ENCODE peak calls at places on chromosome 9, in eight cellular contexts. One of them, this sample, is unnamed.

GRCh38 chr9:134215709-134216448 is 51.5 kb upstream of the RNU6ATAC start:
- DNase-seq in ELR: peak
- DNase-seq in RWPE1: no peak
- DNase-seq in amniotic stem cell: peak
- DNase-seq in naive thymus-derived CD4-positive, alpha-beta T cell: no peak
- DNase-seq in amniotic epithelial cell: peak
- DNase-seq in HepG2: peak
- DNase-seq in activated T-helper 2 cell treated with anti-CD3 and anti-CD28 coated beads, Interferon-gamma antibody, Interleukin-2, Interleukin-4, amounts not matched to agents 10 μg/mL and 5 μg/mL and 100 μg/mL, durations not matched to agents 14 hours and 24 hours and 36 hours: no peak
- DNase-seq in this sample: peak

GRCh38 chr9:136803551-136804508 is 3.9 kb upstream of the RABL6 start:
- DNase-seq in activated T-helper 2 cell treated with anti-CD3 and anti-CD28 coated beads, Interferon-gamma antibody, Interleukin-2, Interleukin-4, amounts not matched to agents 10 μg/mL and 5 μg/mL and 100 μg/mL, durations not matched to agents 14 hours and 24 hours and 36 hours: no peak
- DNase-seq in amniotic epithelial cell: no peak
- DNase-seq in ELR: no peak
- DNase-seq in RWPE1: no peak
- DNase-seq in naive thymus-derived CD4-positive, alpha-beta T cell: no peak
- DNase-seq in amniotic stem cell: no peak
- DNase-seq in HepG2: no peak
- DNase-seq in this sample: no peak

GRCh38 chr9:97984188-97985057 is 1.3 kb downstream of the ANP32B start:
- DNase-seq in HepG2: peak
- DNase-seq in ELR: peak
- DNase-seq in RWPE1: peak
- DNase-seq in amniotic stem cell: peak
- DNase-seq in naive thymus-derived CD4-positive, alpha-beta T cell: peak
- DNase-seq in amniotic epithelial cell: peak
- DNase-seq in activated T-helper 2 cell treated with anti-CD3 and anti-CD28 coated beads, Interferon-gamma antibody, Interleukin-2, Interleukin-4, amounts not matched to agents 10 μg/mL and 5 μg/mL and 100 μg/mL, durations not matched to agents 14 hours and 24 hours and 36 hours: peak
- DNase-seq in this sample: peak

GRCh38 chr9:136482046-136482792 is 621 bp downstream of the SEC16A start:
- DNase-seq in naive thymus-derived CD4-positive, alpha-beta T cell: peak
- DNase-seq in ELR: peak
- DNase-seq in amniotic stem cell: peak
- DNase-seq in amniotic epithelial cell: peak
- DNase-seq in RWPE1: peak
- DNase-seq in activated T-helper 2 cell treated with anti-CD3 and anti-CD28 coated beads, Interferon-gamma antibody, Interleukin-2, Interleukin-4, amounts not matched to agents 10 μg/mL and 5 μg/mL and 100 μg/mL, durations not matched to agents 14 hours and 24 hours and 36 hours: no peak
- DNase-seq in HepG2: no peak
- DNase-seq in this sample: peak

GRCh38 chr9:78026416-78026815 is 5.2 kb downstream of the GNAQ start:
- DNase-seq in activated T-helper 2 cell treated with anti-CD3 and anti-CD28 coated beads, Interferon-gamma antibody, Interleukin-2, Interleukin-4, amounts not matched to agents 10 μg/mL and 5 μg/mL and 100 μg/mL, durations not matched to agents 14 hours and 24 hours and 36 hours: no peak
- DNase-seq in naive thymus-derived CD4-positive, alpha-beta T cell: no peak
- DNase-seq in ELR: peak
- DNase-seq in amniotic stem cell: no peak
- DNase-seq in RWPE1: no peak
- DNase-seq in amniotic epithelial cell: no peak
- DNase-seq in HepG2: no peak
- DNase-seq in this sample: no peak

GRCh38 chr9:117485176-117485575 is 70.3 kb upstream of the ASTN2 start:
- DNase-seq in amniotic epithelial cell: no peak
- DNase-seq in RWPE1: peak
- DNase-seq in naive thymus-derived CD4-positive, alpha-beta T cell: no peak
- DNase-seq in activated T-helper 2 cell treated with anti-CD3 and anti-CD28 coated beads, Interferon-gamma antibody, Interleukin-2, Interleukin-4, amounts not matched to agents 10 μg/mL and 5 μg/mL and 100 μg/mL, durations not matched to agents 14 hours and 24 hours and 36 hours: no peak
- DNase-seq in amniotic stem cell: no peak
- DNase-seq in ELR: peak
- DNase-seq in HepG2: no peak
- DNase-seq in this sample: no peak

GRCh38 chr9:89532478-89532877 is 34.6 kb upstream of the SEMA4D start:
- DNase-seq in activated T-helper 2 cell treated with anti-CD3 and anti-CD28 coated beads, Interferon-gamma antibody, Interleukin-2, Interleukin-4, amounts not matched to agents 10 μg/mL and 5 μg/mL and 100 μg/mL, durations not matched to agents 14 hours and 24 hours and 36 hours: no peak
- DNase-seq in RWPE1: no peak
- DNase-seq in ELR: no peak
- DNase-seq in HepG2: peak
- DNase-seq in amniotic stem cell: no peak
- DNase-seq in amniotic epithelial cell: no peak
- DNase-seq in naive thymus-derived CD4-positive, alpha-beta T cell: no peak
- DNase-seq in this sample: no peak

GRCh38 chr9:106526805-106527204 is 336.2 kb upstream of the ZNF462 start:
- DNase-seq in HepG2: no peak
- DNase-seq in amniotic epithelial cell: no peak
- DNase-seq in naive thymus-derived CD4-positive, alpha-beta T cell: no peak
- DNase-seq in ELR: no peak
- DNase-seq in activated T-helper 2 cell treated with anti-CD3 and anti-CD28 coated beads, Interferon-gamma antibody, Interleukin-2, Interleukin-4, amounts not matched to agents 10 μg/mL and 5 μg/mL and 100 μg/mL, durations not matched to agents 14 hours and 24 hours and 36 hours: no peak
- DNase-seq in amniotic stem cell: no peak
- DNase-seq in RWPE1: no peak
- DNase-seq in this sample: no peak

GRCh38 chr9:134851015-134851414 is 29.6 kb upstream of the FCN2 start:
- DNase-seq in RWPE1: no peak
- DNase-seq in naive thymus-derived CD4-positive, alpha-beta T cell: no peak
- DNase-seq in ELR: no peak
- DNase-seq in amniotic epithelial cell: no peak
- DNase-seq in amniotic stem cell: no peak
- DNase-seq in HepG2: no peak
- DNase-seq in activated T-helper 2 cell treated with anti-CD3 and anti-CD28 coated beads, Interferon-gamma antibody, Interleukin-2, Interleukin-4, amounts not matched to agents 10 μg/mL and 5 μg/mL and 100 μg/mL, durations not matched to agents 14 hours and 24 hours and 36 hours: no peak
- DNase-seq in this sample: no peak

GRCh38 chr9:16515879-16516289 is 354.6 kb downstream of the BNC2 start:
- DNase-seq in activated T-helper 2 cell treated with anti-CD3 and anti-CD28 coated beads, Interferon-gamma antibody, Interleukin-2, Interleukin-4, amounts not matched to agents 10 μg/mL and 5 μg/mL and 100 μg/mL, durations not matched to agents 14 hours and 24 hours and 36 hours: no peak
- DNase-seq in amniotic epithelial cell: peak
- DNase-seq in amniotic stem cell: no peak
- DNase-seq in RWPE1: no peak
- DNase-seq in ELR: no peak
- DNase-seq in naive thymus-derived CD4-positive, alpha-beta T cell: no peak
- DNase-seq in HepG2: no peak
- DNase-seq in this sample: peak

GRCh38 chr9:117387422-117387821 is 27.4 kb downstream of the ASTN2 start:
- DNase-seq in amniotic stem cell: no peak
- DNase-seq in activated T-helper 2 cell treated with anti-CD3 and anti-CD28 coated beads, Interferon-gamma antibody, Interleukin-2, Interleukin-4, amounts not matched to agents 10 μg/mL and 5 μg/mL and 100 μg/mL, durations not matched to agents 14 hours and 24 hours and 36 hours: no peak
- DNase-seq in ELR: no peak
- DNase-seq in amniotic epithelial cell: no peak
- DNase-seq in RWPE1: no peak
- DNase-seq in HepG2: no peak
- DNase-seq in naive thymus-derived CD4-positive, alpha-beta T cell: no peak
- DNase-seq in this sample: no peak

GRCh38 chr9:82882133-82882532 is 180.8 kb downstream of the RASEF start:
- DNase-seq in amniotic epithelial cell: no peak
- DNase-seq in RWPE1: no peak
- DNase-seq in ELR: peak
- DNase-seq in naive thymus-derived CD4-positive, alpha-beta T cell: no peak
- DNase-seq in amniotic stem cell: no peak
- DNase-seq in activated T-helper 2 cell treated with anti-CD3 and anti-CD28 coated beads, Interferon-gamma antibody, Interleukin-2, Interleukin-4, amounts not matched to agents 10 μg/mL and 5 μg/mL and 100 μg/mL, durations not matched to agents 14 hours and 24 hours and 36 hours: no peak
- DNase-seq in HepG2: no peak
- DNase-seq in this sample: no peak

GRCh38 chr9:33813712-33814641 is 3.0 kb upstream of the UBE2R2 start:
- DNase-seq in RWPE1: peak
- DNase-seq in activated T-helper 2 cell treated with anti-CD3 and anti-CD28 coated beads, Interferon-gamma antibody, Interleukin-2, Interleukin-4, amounts not matched to agents 10 μg/mL and 5 μg/mL and 100 μg/mL, durations not matched to agents 14 hours and 24 hours and 36 hours: no peak
- DNase-seq in HepG2: peak
- DNase-seq in amniotic stem cell: peak
- DNase-seq in amniotic epithelial cell: peak
- DNase-seq in ELR: peak
- DNase-seq in naive thymus-derived CD4-positive, alpha-beta T cell: peak
- DNase-seq in this sample: peak

GRCh38 chr9:4339783-4340335 is 40.0 kb upstream of the GLIS3 start:
- DNase-seq in amniotic stem cell: no peak
- DNase-seq in activated T-helper 2 cell treated with anti-CD3 and anti-CD28 coated beads, Interferon-gamma antibody, Interleukin-2, Interleukin-4, amounts not matched to agents 10 μg/mL and 5 μg/mL and 100 μg/mL, durations not matched to agents 14 hours and 24 hours and 36 hours: no peak
- DNase-seq in RWPE1: no peak
- DNase-seq in HepG2: no peak
- DNase-seq in naive thymus-derived CD4-positive, alpha-beta T cell: no peak
- DNase-seq in amniotic epithelial cell: no peak
- DNase-seq in ELR: peak
- DNase-seq in this sample: no peak

GRCh38 chr9:122370869-122371467 is at the start of gene PTGS1:
- DNase-seq in ELR: peak
- DNase-seq in RWPE1: peak
- DNase-seq in amniotic epithelial cell: no peak
- DNase-seq in HepG2: no peak
- DNase-seq in activated T-helper 2 cell treated with anti-CD3 and anti-CD28 coated beads, Interferon-gamma antibody, Interleukin-2, Interleukin-4, amounts not matched to agents 10 μg/mL and 5 μg/mL and 100 μg/mL, durations not matched to agents 14 hours and 24 hours and 36 hours: no peak
- DNase-seq in amniotic stem cell: no peak
- DNase-seq in naive thymus-derived CD4-positive, alpha-beta T cell: no peak
- DNase-seq in this sample: no peak

GRCh38 chr9:99189887-99190596 is 31.7 kb downstream of the ALG2 start:
- DNase-seq in activated T-helper 2 cell treated with anti-CD3 and anti-CD28 coated beads, Interferon-gamma antibody, Interleukin-2, Interleukin-4, amounts not matched to agents 10 μg/mL and 5 μg/mL and 100 μg/mL, durations not matched to agents 14 hours and 24 hours and 36 hours: no peak
- DNase-seq in amniotic epithelial cell: no peak
- DNase-seq in ELR: no peak
- DNase-seq in RWPE1: no peak
- DNase-seq in naive thymus-derived CD4-positive, alpha-beta T cell: no peak
- DNase-seq in amniotic stem cell: no peak
- DNase-seq in HepG2: no peak
- DNase-seq in this sample: peak

GRCh38 chr9:5626727-5627634 is 1.9 kb upstream of the RIC1 start:
- DNase-seq in amniotic stem cell: peak
- DNase-seq in RWPE1: no peak
- DNase-seq in HepG2: no peak
- DNase-seq in amniotic epithelial cell: peak
- DNase-seq in activated T-helper 2 cell treated with anti-CD3 and anti-CD28 coated beads, Interferon-gamma antibody, Interleukin-2, Interleukin-4, amounts not matched to agents 10 μg/mL and 5 μg/mL and 100 μg/mL, durations not matched to agents 14 hours and 24 hours and 36 hours: peak
- DNase-seq in naive thymus-derived CD4-positive, alpha-beta T cell: peak
- DNase-seq in ELR: peak
- DNase-seq in this sample: peak

GRCh38 chr9:91659529-91660294 is 236.1 kb upstream of the NFIL3 start:
- DNase-seq in amniotic epithelial cell: peak
- DNase-seq in activated T-helper 2 cell treated with anti-CD3 and anti-CD28 coated beads, Interferon-gamma antibody, Interleukin-2, Interleukin-4, amounts not matched to agents 10 μg/mL and 5 μg/mL and 100 μg/mL, durations not matched to agents 14 hours and 24 hours and 36 hours: no peak
- DNase-seq in RWPE1: peak
- DNase-seq in HepG2: no peak
- DNase-seq in amniotic stem cell: peak
- DNase-seq in naive thymus-derived CD4-positive, alpha-beta T cell: no peak
- DNase-seq in ELR: peak
- DNase-seq in this sample: peak

GRCh38 chr9:97852001-97852398 is 1.0 kb upstream of the FOXE1 start:
- DNase-seq in activated T-helper 2 cell treated with anti-CD3 and anti-CD28 coated beads, Interferon-gamma antibody, Interleukin-2, Interleukin-4, amounts not matched to agents 10 μg/mL and 5 μg/mL and 100 μg/mL, durations not matched to agents 14 hours and 24 hours and 36 hours: no peak
- DNase-seq in naive thymus-derived CD4-positive, alpha-beta T cell: no peak
- DNase-seq in amniotic epithelial cell: no peak
- DNase-seq in ELR: no peak
- DNase-seq in amniotic stem cell: no peak
- DNase-seq in RWPE1: no peak
- DNase-seq in HepG2: no peak
- DNase-seq in this sample: no peak

GRCh38 chr9:129557192-129558036 is 63.5 kb downstream of the C9orf50 start:
- DNase-seq in amniotic epithelial cell: peak
- DNase-seq in naive thymus-derived CD4-positive, alpha-beta T cell: no peak
- DNase-seq in HepG2: peak
- DNase-seq in RWPE1: no peak
- DNase-seq in amniotic stem cell: no peak
- DNase-seq in activated T-helper 2 cell treated with anti-CD3 and anti-CD28 coated beads, Interferon-gamma antibody, Interleukin-2, Interleukin-4, amounts not matched to agents 10 μg/mL and 5 μg/mL and 100 μg/mL, durations not matched to agents 14 hours and 24 hours and 36 hours: no peak
- DNase-seq in ELR: peak
- DNase-seq in this sample: peak

GRCh38 chr9:23288545-23288944 is 537.5 kb downstream of the ELAVL2 start:
- DNase-seq in HepG2: no peak
- DNase-seq in ELR: no peak
- DNase-seq in naive thymus-derived CD4-positive, alpha-beta T cell: no peak
- DNase-seq in amniotic epithelial cell: no peak
- DNase-seq in activated T-helper 2 cell treated with anti-CD3 and anti-CD28 coated beads, Interferon-gamma antibody, Interleukin-2, Interleukin-4, amounts not matched to agents 10 μg/mL and 5 μg/mL and 100 μg/mL, durations not matched to agents 14 hours and 24 hours and 36 hours: no peak
- DNase-seq in amniotic stem cell: no peak
- DNase-seq in RWPE1: no peak
- DNase-seq in this sample: no peak

GRCh38 chr9:98248737-98249474 is 6.5 kb downstream of the TBC1D2 start:
- DNase-seq in activated T-helper 2 cell treated with anti-CD3 and anti-CD28 coated beads, Interferon-gamma antibody, Interleukin-2, Interleukin-4, amounts not matched to agents 10 μg/mL and 5 μg/mL and 100 μg/mL, durations not matched to agents 14 hours and 24 hours and 36 hours: no peak
- DNase-seq in HepG2: no peak
- DNase-seq in naive thymus-derived CD4-positive, alpha-beta T cell: no peak
- DNase-seq in RWPE1: peak
- DNase-seq in amniotic stem cell: no peak
- DNase-seq in ELR: peak
- DNase-seq in amniotic epithelial cell: peak
- DNase-seq in this sample: peak